ENCODE peak calls at places on chromosomes 4 and X, in seven cellular contexts. Q is AG09319, M is A549, H is A673, U is cardiac muscle cell, V is HCT116, K is AG04450. P is an unnamed sample.

GRCh38 chr4:84706286-84706685 is 123.4 kb downstream of the CDS1 start:
- DNase-seq in Q (no peak), M (no peak), H (no peak), U (no peak), V (no peak), K (no peak), P (no peak)

GRCh38 chrX:150984164-150984824 is 1.2 kb downstream of the HMGB3 start:
- DNase-seq in Q (no peak), M (no peak), H (peak; percentile 10), U (peak; percentile 25), V (no peak), K (no peak), P (no peak)

GRCh38 chr4:149999485-150000074 is 78.7 kb upstream of the DCLK2 start:
- DNase-seq in Q (peak; percentile 65), M (peak; percentile 77), H (peak; percentile 86), U (peak; percentile 55), V (peak; percentile 60), K (peak; percentile 61), P (no peak)

GRCh38 chr4:168421671-168422070 is 58.6 kb downstream of the DDX60L start:
- DNase-seq in Q (no peak), M (peak; percentile 33), H (no peak), U (no peak), V (peak; percentile 49), K (no peak), P (no peak)

GRCh38 chr4:106186201-106186600 is 129.8 kb downstream of the TBCK start:
- DNase-seq in Q (peak; percentile 8), M (no peak), H (no peak), U (no peak), V (no peak), K (no peak), P (no peak)

GRCh38 chrX:121307441-121307840 is 260.0 kb downstream of the GLUD2 start:
- DNase-seq in Q (no peak), M (no peak), H (no peak), U (no peak), V (no peak), K (no peak), P (no peak)

GRCh38 chr4:108978066-108978465 is 215.2 kb upstream of the ETNPPL start:
- DNase-seq in Q (no peak), M (no peak), H (no peak), U (no peak), V (no peak), K (no peak), P (no peak)

GRCh38 chrX:53440631-53441517 is 6.7 kb upstream of the HSD17B10 start:
- DNase-seq in Q (no peak), M (peak; percentile 48), H (peak; percentile 54), U (no peak), V (no peak), K (no peak), P (no peak)

GRCh38 chr4:140739971-140740370 is 16.2 kb downstream of the TBC1D9 start:
- DNase-seq in Q (no peak), M (no peak), H (no peak), U (no peak), V (no peak), K (no peak), P (no peak)

GRCh38 chr4:86706923-86707597 is 112.9 kb downstream of the PTPN13 start:
- DNase-seq in Q (no peak), M (no peak), H (peak; percentile 21), U (no peak), V (no peak), K (no peak), P (no peak)

GRCh38 chrX:153812220-153812619 is 17.8 kb downstream of the SSR4 start:
- DNase-seq in Q (no peak), M (no peak), H (no peak), U (no peak), V (no peak), K (no peak), P (no peak)

GRCh38 chr4:126375462-126376054 is 1060.8 kb downstream of the FAT4 start:
- DNase-seq in Q (no peak), M (no peak), H (no peak), U (no peak), V (no peak), K (no peak), P (no peak)

GRCh38 chrX:113274345-113274744 is 433.7 kb upstream of the AMOT start:
- DNase-seq in Q (no peak), M (no peak), H (no peak), U (no peak), V (no peak), K (no peak), P (no peak)

GRCh38 chr4:147518846-147519767 is 38.2 kb downstream of the EDNRA start:
- DNase-seq in Q (peak; percentile 46), M (peak; percentile 67), H (peak; percentile 81), U (peak; percentile 66), V (peak; percentile 59), K (peak; percentile 48), P (peak; percentile 13)

GRCh38 chrX:155179343-155179997 is 36.8 kb upstream of the VBP1 start:
- DNase-seq in Q (no peak), M (no peak), H (no peak), U (no peak), V (no peak), K (no peak), P (no peak)
- TF ChIP-seq CTCF in Q (no peak), M (no peak), H (peak; percentile 13), U (peak; percentile 7), V (peak; percentile 13), K (no peak), P (no peak)

GRCh38 chr4:41881931-41882621 is 53.2 kb upstream of the TMEM33 start:
- DNase-seq in Q (no peak), M (peak; percentile 28), H (no peak), U (no peak), V (no peak), K (no peak), P (no peak)

GRCh38 chr4:41885456-41885855 is 49.8 kb upstream of the TMEM33 start:
- DNase-seq in Q (no peak), M (no peak), H (no peak), U (no peak), V (no peak), K (no peak), P (no peak)

GRCh38 chr4:41882622-41883347 is 52.4 kb upstream of the TMEM33 start:
- DNase-seq in Q (no peak), M (peak; percentile 21), H (peak; percentile 47), U (peak; percentile 56), V (no peak), K (no peak), P (no peak)

GRCh38 chr4:41880840-41881831 is 54.1 kb upstream of the TMEM33 start:
- DNase-seq in Q (no peak), M (no peak), H (no peak), U (no peak), V (no peak), K (no peak), P (no peak)

DNA sequence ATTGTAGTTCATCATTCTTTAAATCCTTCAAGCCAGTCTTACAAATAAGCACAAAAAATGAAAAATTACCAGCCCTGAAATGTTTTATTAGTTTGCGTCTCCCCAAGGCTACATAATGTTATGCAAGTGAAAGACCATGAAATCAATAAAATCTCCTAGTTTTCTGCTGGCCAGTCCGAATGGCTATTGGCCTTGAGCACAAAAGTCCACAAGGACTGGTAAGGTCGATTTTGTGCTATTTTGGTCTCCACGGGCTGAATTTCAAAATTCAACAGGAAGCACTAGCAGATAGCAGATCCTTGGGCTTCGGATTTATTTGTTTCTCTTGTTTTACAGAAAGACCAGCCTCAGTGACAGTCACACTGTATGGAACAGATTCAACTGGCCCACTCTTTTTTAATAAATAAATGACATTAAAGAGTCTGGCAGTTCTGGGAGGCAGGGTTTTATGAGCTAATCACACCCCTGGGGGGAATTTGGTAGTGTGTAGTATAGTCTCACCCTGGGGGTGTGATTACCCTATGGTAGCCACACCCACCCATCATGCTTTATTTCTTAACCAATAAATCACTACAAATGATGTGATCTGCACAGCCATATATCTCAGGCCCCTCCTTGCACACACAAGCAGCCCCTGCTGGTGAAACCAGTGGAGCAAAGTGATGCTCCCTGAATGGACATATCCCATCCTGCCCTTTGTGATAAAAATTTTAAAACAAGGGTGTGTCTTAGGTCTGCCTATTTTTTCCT is 51.1 kb upstream of the TMEM33 start:
- DNase-seq in Q (no peak), M (no peak), H (peak; percentile 27), U (no peak), V (no peak), K (no peak), P (no peak)
- TF ChIP-seq CTCF in Q (no peak), M (no peak), H (peak; percentile 24), U (no peak), V (no peak), K (no peak), P (no peak)

DNA sequence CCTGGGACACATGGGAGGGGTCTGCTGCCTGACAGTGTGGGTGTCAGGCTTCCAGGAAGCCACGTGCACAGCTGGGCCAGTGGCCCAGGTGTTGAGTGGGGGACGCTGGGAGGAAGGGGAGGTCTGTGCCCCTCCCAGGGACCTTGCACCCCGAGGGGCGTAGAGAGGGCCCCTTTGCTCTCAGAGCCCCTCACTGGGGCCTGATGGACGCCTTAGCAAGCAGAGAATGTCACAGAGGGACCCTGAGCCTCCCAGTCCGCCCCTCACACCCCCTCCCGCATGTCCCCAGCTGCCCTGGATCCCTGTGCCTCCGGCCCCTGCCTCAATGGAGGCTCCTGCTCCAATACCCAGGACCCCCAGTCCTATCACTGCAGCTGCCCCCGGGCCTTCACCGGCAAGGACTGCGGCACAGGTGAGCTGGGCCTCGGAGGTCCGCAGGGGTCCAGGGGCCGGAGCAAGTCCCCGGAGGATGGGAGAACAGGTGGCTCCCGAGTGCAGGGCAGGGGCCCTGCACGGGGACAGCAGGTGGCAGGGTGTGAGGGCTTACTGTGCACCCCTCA is 2.1 kb downstream of the HGFAC start:
- DNase-seq in Q (no peak), M (no peak), H (no peak), U (no peak), V (no peak), K (no peak), P (no peak)
- TF ChIP-seq CTCF in Q (no peak), M (peak; percentile 10), H (no peak), U (no peak), V (no peak), K (no peak), P (no peak)

GRCh38 chrX:46386511-46386910 is 158.7 kb downstream of the ZNF674 start:
- DNase-seq in Q (no peak), M (no peak), H (no peak), U (no peak), V (no peak), K (no peak), P (no peak)

GRCh38 chrX:46383006-46383405 is 162.2 kb downstream of the ZNF674 start:
- DNase-seq in Q (no peak), M (no peak), H (no peak), U (no peak), V (no peak), K (no peak), P (no peak)

GRCh38 chrX:46380148-46380752 is 165.0 kb downstream of the ZNF674 start:
- DNase-seq in Q (no peak), M (no peak), H (no peak), U (no peak), V (no peak), K (no peak), P (no peak)

GRCh38 chrX:46382595-46382994 is 162.6 kb downstream of the ZNF674 start:
- DNase-seq in Q (no peak), M (no peak), H (no peak), U (no peak), V (no peak), K (no peak), P (no peak)

DNA sequence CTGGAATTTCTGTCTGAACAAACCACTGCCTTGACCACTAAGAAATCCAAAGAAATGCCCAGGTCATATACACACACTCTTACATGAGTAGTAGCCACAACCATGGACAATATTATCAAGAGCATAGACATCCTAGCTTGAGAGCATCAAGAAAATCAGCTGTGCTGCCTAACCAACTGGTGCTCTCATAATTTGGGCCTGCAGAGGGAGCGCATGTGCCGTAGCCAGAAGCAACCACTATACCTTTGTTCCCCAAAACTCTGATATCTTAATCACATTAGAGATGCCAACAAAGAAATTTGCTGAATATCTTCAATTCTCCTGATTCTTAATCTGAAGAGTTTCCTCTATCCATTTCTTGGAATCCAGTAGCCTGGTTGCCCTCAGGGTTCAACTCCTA is 163.6 kb downstream of the ZNF674 start:
- DNase-seq in Q (no peak), M (peak; percentile 48), H (peak; percentile 75), U (peak; percentile 25), V (peak; percentile 8), K (no peak), P (no peak)
- TF ChIP-seq CTCF in Q (peak; percentile 41), M (peak; percentile 17), H (peak; percentile 83), U (peak; percentile 44), V (peak; percentile 21), K (peak; percentile 49), P (peak; percentile 54)